ENCODE peak calls at places on chromosome 12, in four cellular contexts. Z is IMR-90, L is K562, G is GM12878. E is an unnamed sample.

GRCh38 chr12:1465990-1466389 is 128.4 kb downstream of the FBXL14 start:
- DNase-seq in Z (no peak), L (no peak), G (no peak), E (no peak)

GRCh38 chr12:76402259-76402658 is 54.0 kb upstream of the BBS10 start:
- DNase-seq in Z (no peak), L (peak), G (no peak), E (no peak)

GRCh38 chr12:75478395-75478794 is 2.2 kb upstream of the GLIPR1 start:
- DNase-seq in Z (peak), L (no peak), G (peak), E (no peak)

GRCh38 chr12:7868391-7868790 is 4.3 kb downstream of the SLC2A14 start:
- DNase-seq in Z (peak), L (no peak), G (no peak), E (no peak)

GRCh38 chr12:42744539-42745156 is 155.1 kb upstream of the PRICKLE1 start:
- DNase-seq in Z (no peak), L (no peak), G (no peak), E (no peak)

GRCh38 chr12:24820872-24821271 is 128.0 kb downstream of the BCAT1 start:
- DNase-seq in Z (peak), L (no peak), G (no peak), E (no peak)

GRCh38 chr12:110581951-110582285 is 1.2 kb downstream of the PPTC7 start:
- DNase-seq in Z (no peak), L (no peak), G (no peak), E (no peak)

GRCh38 chr12:76020731-76021672 is 10.6 kb downstream of the PHLDA1 start:
- DNase-seq in Z (peak), L (no peak), G (peak), E (peak)

GRCh38 chr12:81120961-81121360 is 43.1 kb downstream of the ACSS3 start:
- DNase-seq in Z (no peak), L (no peak), G (no peak), E (no peak)

GRCh38 chr12:121811434-121812319 is 7.9 kb downstream of the SETD1B start:
- DNase-seq in Z (peak), L (peak), G (no peak), E (peak)

GRCh38 chr12:121809712-121810116 is 5.9 kb downstream of the SETD1B start:
- DNase-seq in Z (no peak), L (no peak), G (no peak), E (no peak)

GRCh38 chr12:121808623-121809022 is 4.8 kb downstream of the SETD1B start:
- DNase-seq in Z (no peak), L (no peak), G (no peak), E (no peak)

GRCh38 chr12:121810833-121811433 is 7.1 kb downstream of the SETD1B start:
- DNase-seq in Z (no peak), L (no peak), G (no peak), E (no peak)

GRCh38 chr12:121810234-121810817 is 6.5 kb downstream of the SETD1B start:
- DNase-seq in Z (no peak), L (no peak), G (no peak), E (no peak)
- TF ChIP-seq FOS in Z (no peak), L (no peak), G (no peak), E (no peak)

GRCh38 chr12:39993261-39993660 is 112.6 kb downstream of the SLC2A13 start:
- DNase-seq in Z (no peak), L (no peak), G (no peak), E (no peak)
- H3K27ac ChIP-seq in Z (no peak), L (no peak), G (no peak), E (no peak)

GRCh38 chr12:6076776-6077700 is 47.4 kb downstream of the VWF start:
- DNase-seq in Z (no peak), L (no peak), G (no peak), E (no peak)

GRCh38 chr12:6074979-6075585 is 49.4 kb downstream of the VWF start:
- DNase-seq in Z (no peak), L (no peak), G (no peak), E (peak)

GRCh38 chr12:6076340-6076739 is 48.1 kb downstream of the VWF start:
- DNase-seq in Z (no peak), L (no peak), G (no peak), E (no peak)

GRCh38 chr12:6080149-6081045 is 44.1 kb downstream of the VWF start:
- DNase-seq in Z (no peak), L (no peak), G (no peak), E (no peak)

GRCh38 chr12:6078378-6079083 is 45.9 kb downstream of the VWF start:
- DNase-seq in Z (no peak), L (no peak), G (no peak), E (no peak)
- TF ChIP-seq FOS in Z (no peak), L (no peak), G (no peak), E (no peak)

DNA sequence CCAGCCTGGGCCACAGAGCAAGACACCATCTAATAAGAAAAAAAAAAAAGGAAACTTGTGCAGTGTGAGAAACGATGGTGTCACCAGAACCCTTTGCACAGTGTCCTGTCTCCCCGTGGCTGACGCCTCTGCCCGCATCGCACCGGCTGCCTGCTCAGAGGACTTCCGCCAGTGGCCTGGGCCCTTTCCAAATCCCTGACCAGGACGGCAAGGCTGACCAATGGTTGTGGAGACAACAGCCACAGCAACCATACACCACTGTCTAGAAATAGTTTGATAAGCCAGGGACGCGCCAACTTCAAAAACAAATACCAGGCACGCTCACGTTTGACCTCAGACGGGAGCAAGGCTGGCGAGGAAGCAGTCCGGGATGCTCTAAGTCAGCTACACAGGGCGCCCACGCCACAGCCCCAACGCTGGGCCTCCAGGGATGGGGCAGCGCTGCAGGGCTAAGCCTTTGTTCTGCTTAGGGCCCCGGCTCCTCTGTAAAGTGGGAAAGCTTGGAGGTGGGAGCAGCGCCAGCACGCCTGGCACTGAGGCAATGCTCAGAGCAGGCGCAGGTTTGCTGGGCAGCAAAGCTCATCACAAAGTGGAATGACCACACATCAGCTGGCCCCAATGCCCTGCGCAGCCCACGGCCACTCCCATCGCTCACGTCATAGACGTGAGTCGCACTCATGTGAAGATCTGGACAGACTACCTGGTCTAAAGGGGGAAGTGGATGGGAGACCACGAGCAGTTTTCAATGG is 12.5 kb downstream of the PGAM5 start:
- DNase-seq in Z (peak), L (no peak), G (no peak), E (no peak)
- H3K27ac ChIP-seq in Z (no peak), L (peak), G (no peak), E (no peak)

DNA sequence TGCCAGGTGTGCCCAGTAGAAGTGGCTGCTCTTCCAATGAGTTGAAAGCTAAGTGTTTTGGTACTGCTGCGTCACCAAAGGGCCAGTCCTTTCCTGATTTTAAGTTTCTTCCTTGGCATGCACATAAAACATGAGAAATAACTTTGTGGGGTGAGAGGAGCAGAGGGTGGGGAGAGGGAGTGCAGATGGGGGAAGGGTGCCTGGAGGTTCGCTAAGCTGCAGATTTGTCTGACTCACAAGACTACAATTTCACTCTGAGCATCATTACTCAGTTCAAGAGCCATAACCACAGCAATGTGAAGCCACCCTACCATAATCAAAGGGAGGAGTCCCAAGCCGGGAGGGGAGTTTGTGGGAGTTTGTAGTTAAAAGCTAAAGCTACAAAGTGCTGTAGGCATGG is 136.1 kb downstream of the ANO2 start:
- DNase-seq in Z (peak), L (no peak), G (no peak), E (no peak)
- TF ChIP-seq FOS in Z (peak), L (no peak), G (no peak), E (no peak)

GRCh38 chr12:22684124-22684523 is 59.2 kb downstream of the ETNK1 start:
- DNase-seq in Z (no peak), L (no peak), G (no peak), E (no peak)

GRCh38 chr12:22684526-22685118 is 59.7 kb downstream of the ETNK1 start:
- DNase-seq in Z (peak), L (peak), G (peak), E (peak)

GRCh38 chr12:22691319-22691718 is 66.3 kb downstream of the ETNK1 start:
- DNase-seq in Z (no peak), L (no peak), G (no peak), E (no peak)

GRCh38 chr12:22683131-22683530 is 58.2 kb downstream of the ETNK1 start:
- DNase-seq in Z (no peak), L (no peak), G (no peak), E (no peak)

DNA sequence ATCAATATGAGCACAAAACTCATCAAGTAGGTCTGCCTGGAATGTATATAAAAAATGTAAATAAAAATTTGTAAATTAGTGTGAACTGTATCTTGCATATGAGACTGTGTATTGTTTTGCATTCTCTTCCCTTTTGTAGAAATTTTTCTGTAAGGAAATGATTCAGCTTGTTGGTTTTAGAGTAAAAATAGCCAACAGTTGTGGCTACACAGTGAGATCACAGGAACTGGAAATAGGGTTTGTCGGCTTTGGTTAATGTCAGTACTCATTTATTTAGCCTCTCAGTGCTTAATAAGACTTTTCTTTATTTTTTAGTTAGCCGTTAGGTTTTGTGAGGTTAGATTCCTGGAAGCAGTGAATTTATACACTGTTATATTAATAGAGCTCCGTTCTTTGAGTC is 62.7 kb downstream of the ETNK1 start:
- DNase-seq in Z (peak), L (no peak), G (peak), E (peak)
- H3K27ac ChIP-seq in Z (no peak), L (no peak), G (peak), E (peak)

DNA sequence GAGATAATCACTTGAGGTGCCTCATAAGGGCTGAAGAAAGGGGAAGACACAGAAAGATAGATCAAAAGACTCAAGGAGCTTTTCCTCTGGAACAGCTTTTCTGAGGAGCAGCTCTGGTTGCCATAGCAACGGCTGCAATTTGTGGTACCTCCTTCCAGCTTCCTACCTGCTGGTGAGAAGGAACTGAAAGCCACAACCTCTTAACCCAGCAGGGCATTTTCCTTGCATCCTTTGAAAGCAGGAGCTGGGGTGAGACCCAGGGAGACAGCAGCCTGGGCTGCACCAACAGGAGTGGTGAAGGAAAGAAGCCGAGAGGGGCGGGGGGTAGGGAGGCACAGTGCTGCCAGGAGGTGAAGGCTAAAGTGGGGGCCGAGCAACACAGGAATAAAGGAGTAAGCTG is 129.6 kb downstream of the RPAP3 start:
- DNase-seq in Z (no peak), L (peak), G (no peak), E (no peak)
- TF ChIP-seq FOS in Z (no peak), L (no peak), G (no peak), E (no peak)

DNA sequence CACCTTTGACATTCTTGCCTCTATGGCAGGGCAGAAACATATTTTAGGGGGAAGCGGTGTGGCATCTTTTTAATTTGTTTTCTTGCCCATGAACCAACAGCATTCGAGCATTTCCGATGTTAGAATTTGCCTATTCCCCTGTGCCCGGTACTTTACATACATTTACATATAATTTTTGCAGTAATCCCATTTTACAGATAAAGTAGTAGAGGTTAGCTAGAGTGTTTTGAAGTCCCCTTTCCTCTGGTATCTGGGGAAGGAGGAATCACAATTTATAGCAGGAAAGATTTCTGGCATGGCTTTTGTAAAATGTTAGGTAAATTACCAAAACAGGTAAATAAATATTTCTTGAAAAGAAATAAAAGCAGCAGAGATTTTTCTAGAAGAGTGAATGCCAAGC is 1.6 kb downstream of the BORCS5 start:
- DNase-seq in Z (no peak), L (no peak), G (no peak), E (no peak)
- H3K27ac ChIP-seq in Z (no peak), L (no peak), G (peak), E (no peak)